ENCODE peak calls at places on chromosome 5, in six cellular contexts. One of them, this sample, is unnamed.

GRCh38 chr5:28648108-28648507 is 1609.7 kb upstream of the CDH9 start:
- DNase-seq in Caco-2: peak
- DNase-seq in cardiac muscle cell: no peak
- DNase-seq in CD8-positive, alpha-beta T cell: no peak
- DNase-seq in choroid plexus epithelial cell: peak
- DNase-seq in HCT116: no peak
- DNase-seq in this sample: no peak

GRCh38 chr5:15621094-15621493 is 121.1 kb downstream of the FBXL7 start:
- DNase-seq in CD8-positive, alpha-beta T cell: no peak
- DNase-seq in choroid plexus epithelial cell: no peak
- DNase-seq in HCT116: no peak
- DNase-seq in cardiac muscle cell: peak
- DNase-seq in Caco-2: no peak
- DNase-seq in this sample: peak

GRCh38 chr5:157266286-157267007 is 524 bp downstream of the CYFIP2 start:
- DNase-seq in choroid plexus epithelial cell: no peak
- DNase-seq in HCT116: no peak
- DNase-seq in cardiac muscle cell: no peak
- DNase-seq in Caco-2: peak
- DNase-seq in CD8-positive, alpha-beta T cell: no peak
- DNase-seq in this sample: no peak

GRCh38 chr5:37771731-37772130 is 68.1 kb downstream of the GDNF start:
- DNase-seq in CD8-positive, alpha-beta T cell: no peak
- DNase-seq in cardiac muscle cell: peak
- DNase-seq in choroid plexus epithelial cell: peak
- DNase-seq in HCT116: no peak
- DNase-seq in Caco-2: no peak
- DNase-seq in this sample: peak

GRCh38 chr5:151772029-151772867 is 494 bp downstream of the G3BP1 start:
- DNase-seq in choroid plexus epithelial cell: peak
- DNase-seq in HCT116: no peak
- DNase-seq in cardiac muscle cell: peak
- DNase-seq in CD8-positive, alpha-beta T cell: peak
- DNase-seq in Caco-2: peak
- DNase-seq in this sample: peak

GRCh38 chr5:143031781-143032724 is 261.9 kb downstream of the ARHGAP26 start:
- DNase-seq in choroid plexus epithelial cell: no peak
- DNase-seq in cardiac muscle cell: no peak
- DNase-seq in Caco-2: no peak
- DNase-seq in HCT116: no peak
- DNase-seq in CD8-positive, alpha-beta T cell: no peak
- DNase-seq in this sample: no peak

GRCh38 chr5:19001527-19001926 is 986.5 kb downstream of the CDH18 start:
- DNase-seq in HCT116: no peak
- DNase-seq in CD8-positive, alpha-beta T cell: no peak
- DNase-seq in choroid plexus epithelial cell: no peak
- DNase-seq in Caco-2: no peak
- DNase-seq in cardiac muscle cell: no peak
- DNase-seq in this sample: no peak

GRCh38 chr5:124342586-124342985 is 403.9 kb downstream of the ZNF608 start:
- DNase-seq in CD8-positive, alpha-beta T cell: no peak
- DNase-seq in HCT116: no peak
- DNase-seq in cardiac muscle cell: peak
- DNase-seq in choroid plexus epithelial cell: peak
- DNase-seq in Caco-2: no peak
- DNase-seq in this sample: peak

GRCh38 chr5:109707531-109707930 is 17.8 kb downstream of the MAN2A1 start:
- DNase-seq in HCT116: no peak
- DNase-seq in choroid plexus epithelial cell: no peak
- DNase-seq in CD8-positive, alpha-beta T cell: no peak
- DNase-seq in Caco-2: peak
- DNase-seq in cardiac muscle cell: no peak
- DNase-seq in this sample: no peak

GRCh38 chr5:80594810-80595209 is 24.7 kb upstream of the ANKRD34B start:
- DNase-seq in HCT116: no peak
- DNase-seq in cardiac muscle cell: no peak
- DNase-seq in choroid plexus epithelial cell: no peak
- DNase-seq in Caco-2: no peak
- DNase-seq in CD8-positive, alpha-beta T cell: no peak
- DNase-seq in this sample: no peak

GRCh38 chr5:55027589-55027988 is 3.5 kb downstream of the GZMK start:
- DNase-seq in HCT116: no peak
- DNase-seq in cardiac muscle cell: no peak
- DNase-seq in Caco-2: no peak
- DNase-seq in choroid plexus epithelial cell: no peak
- DNase-seq in CD8-positive, alpha-beta T cell: no peak
- DNase-seq in this sample: no peak

GRCh38 chr5:5665225-5666075 is 243.0 kb downstream of the ICE1 start:
- DNase-seq in HCT116: peak
- DNase-seq in cardiac muscle cell: peak
- DNase-seq in choroid plexus epithelial cell: peak
- DNase-seq in Caco-2: no peak
- DNase-seq in CD8-positive, alpha-beta T cell: no peak
- DNase-seq in this sample: no peak

GRCh38 chr5:136586196-136586595 is 220.9 kb upstream of the TRPC7 start:
- DNase-seq in CD8-positive, alpha-beta T cell: no peak
- DNase-seq in choroid plexus epithelial cell: no peak
- DNase-seq in Caco-2: no peak
- DNase-seq in HCT116: no peak
- DNase-seq in cardiac muscle cell: no peak
- DNase-seq in this sample: no peak

GRCh38 chr5:78508231-78508765 is 140.3 kb downstream of the LHFPL2 start:
- DNase-seq in cardiac muscle cell: peak
- DNase-seq in choroid plexus epithelial cell: peak
- DNase-seq in CD8-positive, alpha-beta T cell: no peak
- DNase-seq in HCT116: no peak
- DNase-seq in Caco-2: peak
- DNase-seq in this sample: no peak

GRCh38 chr5:174448662-174449061 is 275.7 kb upstream of the MSX2 start:
- DNase-seq in CD8-positive, alpha-beta T cell: no peak
- DNase-seq in HCT116: no peak
- DNase-seq in Caco-2: no peak
- DNase-seq in cardiac muscle cell: no peak
- DNase-seq in choroid plexus epithelial cell: peak
- DNase-seq in this sample: no peak

GRCh38 chr5:73443725-73444498 is 4.7 kb downstream of the FOXD1 start:
- DNase-seq in CD8-positive, alpha-beta T cell: no peak
- DNase-seq in choroid plexus epithelial cell: peak
- DNase-seq in cardiac muscle cell: no peak
- DNase-seq in HCT116: no peak
- DNase-seq in Caco-2: no peak
- DNase-seq in this sample: no peak
- H3K4me3 ChIP-seq in CD8-positive, alpha-beta T cell: no peak
- H3K4me3 ChIP-seq in choroid plexus epithelial cell: peak
- H3K4me3 ChIP-seq in cardiac muscle cell: no peak
- H3K4me3 ChIP-seq in HCT116: no peak
- H3K4me3 ChIP-seq in Caco-2: no peak
- H3K4me3 ChIP-seq in this sample: no peak

GRCh38 chr5:150256416-150257064 is 33.0 kb downstream of the CAMK2A start:
- DNase-seq in HCT116: no peak
- DNase-seq in Caco-2: peak
- DNase-seq in choroid plexus epithelial cell: no peak
- DNase-seq in CD8-positive, alpha-beta T cell: no peak
- DNase-seq in cardiac muscle cell: no peak
- DNase-seq in this sample: no peak
- TF ChIP-seq CTCF in HCT116: peak
- TF ChIP-seq CTCF in Caco-2: peak
- TF ChIP-seq CTCF in choroid plexus epithelial cell: peak
- TF ChIP-seq CTCF in CD8-positive, alpha-beta T cell: no peak
- TF ChIP-seq CTCF in cardiac muscle cell: no peak
- TF ChIP-seq CTCF in this sample: no peak

DNA sequence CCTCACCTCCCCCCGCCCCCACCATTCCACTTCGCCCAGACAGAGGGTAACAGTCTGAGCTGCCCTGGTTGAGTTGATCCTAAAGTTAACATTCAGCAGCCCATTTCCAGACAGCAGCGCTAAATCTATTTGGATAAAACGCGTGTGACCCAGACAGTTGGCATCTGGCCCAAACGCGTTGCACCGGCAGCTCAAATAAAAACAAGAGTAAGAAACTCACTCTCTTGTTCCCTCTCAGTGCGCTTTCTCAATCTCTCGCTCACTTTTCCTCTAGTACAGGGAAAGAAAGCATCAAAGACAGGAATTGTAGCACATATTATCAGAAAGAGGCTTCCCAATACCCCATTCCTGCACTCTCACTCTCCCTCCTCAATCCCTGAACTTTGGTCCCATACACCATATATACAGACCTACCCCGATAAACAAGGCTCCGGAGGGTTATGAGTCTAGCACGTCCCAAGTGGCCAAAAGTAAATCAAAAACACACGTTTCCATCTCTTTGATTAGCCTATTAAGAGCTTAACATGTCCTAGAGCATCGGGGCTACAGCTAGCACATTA is 1.3 kb downstream of the ADAMTS6 start:
- DNase-seq in choroid plexus epithelial cell: peak
- DNase-seq in HCT116: no peak
- DNase-seq in CD8-positive, alpha-beta T cell: peak
- DNase-seq in Caco-2: no peak
- DNase-seq in cardiac muscle cell: peak
- DNase-seq in this sample: peak
- H3K4me3 ChIP-seq in choroid plexus epithelial cell: peak
- H3K4me3 ChIP-seq in HCT116: no peak
- H3K4me3 ChIP-seq in CD8-positive, alpha-beta T cell: peak
- H3K4me3 ChIP-seq in Caco-2: no peak
- H3K4me3 ChIP-seq in cardiac muscle cell: peak
- H3K4me3 ChIP-seq in this sample: peak

GRCh38 chr5:119451561-119451960 is 736 bp upstream of the HSD17B4 start:
- DNase-seq in HCT116: no peak
- DNase-seq in choroid plexus epithelial cell: no peak
- DNase-seq in cardiac muscle cell: no peak
- DNase-seq in Caco-2: no peak
- DNase-seq in CD8-positive, alpha-beta T cell: no peak
- DNase-seq in this sample: no peak
- TF ChIP-seq CTCF in HCT116: peak
- TF ChIP-seq CTCF in choroid plexus epithelial cell: no peak
- TF ChIP-seq CTCF in cardiac muscle cell: no peak
- TF ChIP-seq CTCF in Caco-2: no peak
- TF ChIP-seq CTCF in CD8-positive, alpha-beta T cell: no peak
- TF ChIP-seq CTCF in this sample: no peak